ENCODE peak calls at places on chromosomes 6 and 20, in eight cellular contexts. T is activated gamma-delta T cell treated with Interleukin-2 at 50 U/mL for 16 hours; Q is activated CD4-positive, alpha-beta T cell treated with anti-CD3 and anti-CD28 coated beads, Interleukin-2, amount 10 ng/mL, durations not matched to agents 24 days and 14 days; X is A549; C is cardiac muscle cell; Y is upper lobe of left lung; A is C1 segment of cervical spinal cord; V is GM04503. U is an unnamed sample.

GRCh38 chr6:154726887-154727286 is 6.3 kb upstream of the SCAF8 start:
- DNase-seq in T (no peak), Q (no peak), X (no peak), C (no peak), Y (no peak), A (no peak), V (no peak), U (no peak)

GRCh38 chr6:76682842-76683241 is 610.4 kb upstream of the IMPG1 start:
- DNase-seq in T (no peak), Q (no peak), X (peak), C (peak), Y (no peak), A (no peak), V (no peak), U (no peak)

GRCh38 chr6:96286503-96286902 is 235.1 kb upstream of the UFL1 start:
- DNase-seq in T (no peak), Q (no peak), X (no peak), C (no peak), Y (no peak), A (no peak), V (no peak), U (no peak)

GRCh38 chr20:12255571-12255970 is 337.9 kb downstream of the BTBD3 start:
- DNase-seq in T (no peak), Q (no peak), X (no peak), C (no peak), Y (no peak), A (no peak), V (no peak), U (no peak)

GRCh38 chr20:63085087-63085861 is 78.5 kb upstream of the BHLHE23 start:
- DNase-seq in T (peak), Q (no peak), X (peak), C (no peak), Y (peak), A (no peak), V (no peak), U (no peak)

GRCh38 chr6:34934516-34934915 is 45.5 kb downstream of the ANKS1A start:
- DNase-seq in T (no peak), Q (no peak), X (no peak), C (peak), Y (no peak), A (no peak), V (no peak), U (no peak)

GRCh38 chr20:13302647-13303425 is 81.8 kb downstream of the ISM1 start:
- DNase-seq in T (no peak), Q (peak), X (peak), C (peak), Y (no peak), A (no peak), V (no peak), U (no peak)

GRCh38 chr6:124517339-124517738 is 444.9 kb upstream of the RNF217 start:
- DNase-seq in T (no peak), Q (no peak), X (no peak), C (no peak), Y (no peak), A (no peak), V (no peak), U (no peak)

GRCh38 chr6:117303323-117303722 is 38.0 kb downstream of the VGLL2 start:
- DNase-seq in T (no peak), Q (no peak), X (no peak), C (no peak), Y (no peak), A (no peak), V (no peak), U (no peak)

GRCh38 chr6:142474446-142475289 is 172.9 kb downstream of the ADGRG6 start:
- DNase-seq in T (no peak), Q (peak), X (peak), C (peak), Y (peak), A (no peak), V (peak), U (no peak)

GRCh38 chr6:3744211-3744900 is 7.2 kb downstream of the PXDC1 start:
- DNase-seq in T (no peak), Q (no peak), X (no peak), C (no peak), Y (peak), A (no peak), V (no peak), U (no peak)

GRCh38 chr20:5809495-5809894 is 59.3 kb downstream of the SHLD1 start:
- DNase-seq in T (no peak), Q (no peak), X (no peak), C (no peak), Y (no peak), A (no peak), V (no peak), U (no peak)

GRCh38 chr6:139425780-139426179 is 51.3 kb upstream of the CITED2 start:
- DNase-seq in T (no peak), Q (no peak), X (no peak), C (no peak), Y (no peak), A (no peak), V (no peak), U (no peak)